ENCODE peak calls at places on chromosomes 2 and 18, in five cellular contexts. P, R, Z, X and K are unnamed samples.

GRCh38 chr2:200575957-200576356 is 9.9 kb upstream of the AOX1 start:
- DNase-seq in P (no peak), R (peak; percentile 30), Z (no peak), X (no peak), K (no peak)

GRCh38 chr2:100237770-100238169 is 84.5 kb downstream of the LONRF2 start:
- DNase-seq in P (no peak), R (no peak), Z (no peak), X (no peak), K (no peak)

GRCh38 chr2:187544371-187545080 is 9.7 kb downstream of the TFPI start:
- DNase-seq in P (no peak), R (no peak), Z (peak; percentile 63), X (no peak), K (no peak)

GRCh38 chr2:68280316-68280715 is 28.0 kb upstream of the PPP3R1 start:
- DNase-seq in P (no peak), R (no peak), Z (no peak), X (no peak), K (no peak)

GRCh38 chr2:208608436-208608835 is 201.8 kb downstream of the PTH2R start:
- DNase-seq in P (no peak), R (no peak), Z (no peak), X (no peak), K (no peak)

GRCh38 chr2:108106746-108107145 is 120.4 kb downstream of the SLC5A7 start:
- DNase-seq in P (no peak), R (no peak), Z (no peak), X (no peak), K (no peak)

GRCh38 chr2:1644427-1644826 is 99.9 kb downstream of the PXDN start:
- DNase-seq in P (no peak), R (no peak), Z (no peak), X (no peak), K (no peak)

GRCh38 chr2:222568866-222569265 is 87.0 kb downstream of the FARSB start:
- DNase-seq in P (peak; percentile 34), R (peak; percentile 85), Z (no peak), X (peak; percentile 81), K (no peak)

GRCh38 chr2:14451312-14451711 is 181.2 kb upstream of the LRATD1 start:
- DNase-seq in P (no peak), R (no peak), Z (no peak), X (no peak), K (no peak)
- TF ChIP-seq CTCF in P (no peak), R (no peak), Z (no peak), X (no peak), K (peak; percentile 25)

DNA sequence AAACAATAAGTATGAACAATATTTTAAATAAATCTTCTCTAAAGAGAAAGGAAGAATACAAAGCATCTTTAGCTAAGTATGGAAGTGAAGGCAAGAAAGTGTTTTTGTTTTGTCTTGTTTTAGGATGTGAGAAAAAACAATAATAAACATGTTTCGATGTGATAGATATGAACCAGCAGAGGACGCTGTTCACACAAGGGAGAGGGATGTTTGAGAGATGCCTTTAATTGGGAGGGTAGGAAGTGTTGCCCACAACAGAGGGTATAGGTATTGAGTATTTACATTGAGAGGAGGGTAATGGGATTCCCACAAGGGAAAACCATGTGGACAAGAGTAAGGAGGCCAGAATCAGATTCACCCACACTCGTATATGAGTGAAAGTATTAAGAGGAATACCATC is 55.1 kb downstream of the CDH19 start:
- DNase-seq in P (no peak), R (no peak), Z (no peak), X (no peak), K (no peak)
- TF ChIP-seq CTCF in P (no peak), R (no peak), Z (peak; percentile 11), X (no peak), K (peak; percentile 38)

GRCh38 chr2:158995677-158996049 is 27.2 kb downstream of the TANC1 start:
- DNase-seq in P (no peak), R (no peak), Z (no peak), X (no peak), K (no peak)

GRCh38 chr2:158997037-158997785 is 28.8 kb downstream of the TANC1 start:
- DNase-seq in P (no peak), R (no peak), Z (no peak), X (no peak), K (no peak)

GRCh38 chr2:158994920-158995676 is 26.7 kb downstream of the TANC1 start:
- DNase-seq in P (no peak), R (no peak), Z (no peak), X (no peak), K (no peak)

GRCh38 chr2:158998486-158999248 is 30.2 kb downstream of the TANC1 start:
- DNase-seq in P (no peak), R (peak; percentile 80), Z (no peak), X (no peak), K (no peak)

DNA sequence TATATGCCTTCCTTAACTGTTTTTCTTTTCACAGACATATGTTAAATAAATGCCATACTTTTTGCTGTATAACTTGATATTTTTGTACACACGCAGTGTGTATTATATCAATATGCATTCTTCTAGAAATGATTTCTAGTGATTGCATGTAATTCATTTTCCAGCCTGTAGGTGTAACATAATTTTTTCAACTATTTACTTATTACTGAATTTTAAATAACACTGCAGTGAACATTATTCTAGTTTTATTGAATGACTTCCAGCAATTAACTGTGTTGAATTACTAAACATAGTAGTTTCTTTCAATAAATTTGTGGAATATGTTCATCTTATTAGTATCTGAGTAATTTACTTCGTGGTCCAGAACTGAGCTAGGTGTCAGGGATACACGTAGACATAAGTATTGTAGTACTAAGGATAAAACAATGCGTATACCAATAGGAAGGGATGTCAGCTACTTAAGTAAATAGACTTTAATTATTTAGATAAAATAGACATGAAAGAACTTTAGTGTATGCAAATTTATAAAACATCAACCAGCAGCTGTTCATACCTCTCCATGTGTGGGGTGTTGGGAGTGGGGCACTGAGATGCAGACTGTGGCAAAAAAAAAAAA is 28.0 kb downstream of the TANC1 start:
- DNase-seq in P (no peak), R (no peak), Z (no peak), X (no peak), K (no peak)
- TF ChIP-seq CTCF in P (peak; percentile 55), R (peak; percentile 34), Z (peak; percentile 30), X (no peak), K (peak; percentile 72)

DNA sequence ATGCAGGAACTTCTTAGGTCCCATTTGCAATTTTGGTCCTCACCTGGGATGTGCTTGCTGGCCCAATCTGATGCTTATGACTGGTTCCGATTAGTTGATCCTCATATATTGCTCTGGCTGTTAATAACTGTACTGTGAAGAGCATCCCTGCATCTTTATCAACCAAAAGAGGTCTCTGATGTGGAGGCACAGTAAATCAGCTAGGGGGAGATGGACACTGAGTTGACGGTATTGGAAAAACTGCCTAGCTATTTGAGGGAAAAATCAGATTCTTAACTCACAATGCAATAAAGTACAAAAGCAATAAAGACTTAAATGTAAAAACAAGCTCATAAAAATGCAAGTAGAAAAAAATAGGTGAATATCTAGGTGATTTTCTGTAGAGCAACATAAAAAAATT is 188.0 kb upstream of the TCF4 start:
- DNase-seq in P (no peak), R (no peak), Z (no peak), X (no peak), K (no peak)
- TF ChIP-seq CTCF in P (peak; percentile 49), R (no peak), Z (no peak), X (peak; percentile 17), K (peak; percentile 42)

DNA sequence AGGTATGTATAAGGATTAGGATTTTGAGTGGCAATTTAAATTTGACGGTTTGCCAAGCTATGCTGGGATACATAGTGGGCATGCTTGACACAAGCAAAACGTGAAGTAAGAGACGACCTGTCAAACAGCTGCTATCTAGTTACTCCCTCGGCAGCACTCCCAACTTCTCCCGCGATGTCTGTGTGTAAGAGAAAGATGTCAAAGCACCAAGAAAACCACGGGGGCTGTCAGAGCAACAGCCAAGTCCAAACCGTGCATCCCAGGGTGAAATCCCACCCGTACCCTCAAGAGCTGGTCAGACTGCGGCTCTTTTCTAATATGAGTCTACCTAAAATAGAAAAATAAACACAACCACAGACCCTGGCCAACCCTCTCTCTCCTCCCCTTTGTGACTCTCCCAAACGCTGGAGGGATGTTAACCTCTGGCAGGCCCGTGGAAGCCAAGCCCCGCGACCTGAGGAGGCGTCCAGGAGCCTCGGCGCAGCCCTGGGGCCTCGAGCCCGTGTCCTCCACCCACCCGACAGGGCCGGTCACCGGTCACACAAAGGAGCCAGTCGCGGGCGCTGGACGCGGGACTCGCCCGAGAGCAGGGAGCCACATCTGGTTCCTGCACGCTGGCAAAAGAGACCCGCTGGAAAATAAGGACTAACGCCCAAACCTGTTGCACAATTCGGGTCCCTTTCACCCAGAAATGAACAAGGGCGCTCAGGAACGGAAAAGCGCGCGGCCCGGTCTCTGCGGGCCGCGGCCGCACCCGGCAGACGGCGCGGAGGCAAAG is 983 bp downstream of the SESTD1 start:
- DNase-seq in P (peak; percentile 39), R (peak; percentile 57), Z (peak; percentile 78), X (peak; percentile 28), K (peak; percentile 92)
- TF ChIP-seq CTCF in P (no peak), R (no peak), Z (no peak), X (no peak), K (no peak)

GRCh38 chr18:6487027-6487426 is 72.3 kb upstream of the L3MBTL4 start:
- DNase-seq in P (no peak), R (no peak), Z (no peak), X (no peak), K (no peak)
- TF ChIP-seq CTCF in P (no peak), R (no peak), Z (no peak), X (no peak), K (no peak)

GRCh38 chr2:216768908-216769401 is 73.6 kb upstream of the IGFBP5 start:
- DNase-seq in P (no peak), R (no peak), Z (no peak), X (no peak), K (no peak)
- TF ChIP-seq CTCF in P (peak; percentile 40), R (no peak), Z (no peak), X (no peak), K (no peak)